ENCODE peak calls at places on chromosome 11, in ten cellular contexts. U is colonic mucosa, Y is astrocyte of the spinal cord, V is GM06990, M is MCF 10A, B is mesothelial cell of epicardium, G is RWPE1, S is H1, E is heart right ventricle, T is AG10803. O is an unnamed sample.

GRCh38 chr11:69662021-69662698 is 13.0 kb downstream of the LTO1 start:
- DNase-seq in U (no peak), Y (no peak), V (no peak), M (no peak), B (no peak), G (no peak), S (no peak), E (no peak), T (no peak), O (no peak)

GRCh38 chr11:92295175-92296137 is 70.8 kb downstream of the FAT3 start:
- DNase-seq in U (peak; percentile 73), Y (peak; percentile 41), V (no peak), M (peak; percentile 67), B (no peak), G (no peak), S (no peak), E (no peak), T (peak; percentile 21), O (no peak)

GRCh38 chr11:32427935-32428664 is 7.2 kb downstream of the WT1 start:
- DNase-seq in U (no peak), Y (no peak), V (no peak), M (no peak), B (peak; percentile 51), G (no peak), S (no peak), E (no peak), T (no peak), O (no peak)

GRCh38 chr11:112581747-112582146 is 321.1 kb upstream of the PLET1 start:
- DNase-seq in U (no peak), Y (no peak), V (peak; percentile 22), M (no peak), B (no peak), G (no peak), S (no peak), E (no peak), T (no peak), O (no peak)

GRCh38 chr11:9313648-9314290 is 624 bp downstream of the TMEM41B start:
- DNase-seq in U (peak; percentile 32), Y (peak; percentile 18), V (no peak), M (peak; percentile 20), B (no peak), G (peak; percentile 38), S (no peak), E (no peak), T (peak; percentile 9), O (no peak)

GRCh38 chr11:59158206-59159068 is 13.5 kb upstream of the DTX4 start:
- DNase-seq in U (peak; percentile 60), Y (peak; percentile 77), V (no peak), M (peak; percentile 78), B (peak; percentile 56), G (peak; percentile 73), S (no peak), E (peak; percentile 54), T (peak; percentile 76), O (no peak)

GRCh38 chr11:7636350-7636749 is 37.0 kb downstream of the CYB5R2 start:
- DNase-seq in U (no peak), Y (no peak), V (no peak), M (no peak), B (no peak), G (no peak), S (no peak), E (no peak), T (no peak), O (no peak)

GRCh38 chr11:133999355-133999754 is 42.6 kb upstream of the IGSF9B start:
- DNase-seq in U (no peak), Y (no peak), V (no peak), M (no peak), B (no peak), G (no peak), S (no peak), E (no peak), T (no peak), O (no peak)

GRCh38 chr11:72425053-72425980 is 9.0 kb downstream of the CLPB start:
- DNase-seq in U (no peak), Y (no peak), V (no peak), M (no peak), B (no peak), G (no peak), S (no peak), E (peak; percentile 21), T (no peak), O (no peak)

GRCh38 chr11:2406476-2406875 is 5.9 kb downstream of the TSSC4 start:
- DNase-seq in U (no peak), Y (no peak), V (no peak), M (no peak), B (no peak), G (no peak), S (no peak), E (no peak), T (no peak), O (no peak)

GRCh38 chr11:131817701-131818188 is 447.3 kb downstream of the NTM start:
- DNase-seq in U (no peak), Y (no peak), V (no peak), M (no peak), B (no peak), G (no peak), S (no peak), E (no peak), T (no peak), O (no peak)

GRCh38 chr11:124584681-124585372 is 15.0 kb downstream of the OR8A1 start:
- DNase-seq in U (no peak), Y (no peak), V (no peak), M (no peak), B (no peak), G (no peak), S (no peak), E (no peak), T (no peak), O (no peak)

GRCh38 chr11:108432783-108433182 is 34.5 kb downstream of the C11orf65 start:
- DNase-seq in U (no peak), Y (peak; percentile 41), V (no peak), M (no peak), B (no peak), G (no peak), S (no peak), E (no peak), T (peak; percentile 86), O (no peak)

GRCh38 chr11:92703431-92703830 is 266.0 kb upstream of the MTNR1B start:
- DNase-seq in U (no peak), Y (peak; percentile 68), V (no peak), M (no peak), B (no peak), G (no peak), S (no peak), E (no peak), T (peak; percentile 28), O (no peak)

GRCh38 chr11:27347949-27348879 is 14.8 kb downstream of the CCDC34 start:
- DNase-seq in U (no peak), Y (no peak), V (no peak), M (no peak), B (no peak), G (no peak), S (no peak), E (no peak), T (no peak), O (no peak)

GRCh38 chr11:72831521-72832300 is 17.5 kb downstream of the ATG16L2 start:
- DNase-seq in U (peak; percentile 85), Y (peak; percentile 70), V (peak; percentile 43), M (peak; percentile 82), B (peak; percentile 84), G (peak; percentile 68), S (peak; percentile 58), E (peak; percentile 90), T (peak; percentile 74), O (peak; percentile 93)

GRCh38 chr11:78869293-78869692 is 294.6 kb upstream of the NARS2 start:
- DNase-seq in U (no peak), Y (no peak), V (no peak), M (no peak), B (no peak), G (no peak), S (no peak), E (no peak), T (no peak), O (no peak)

GRCh38 chr11:31045335-31045734 is 324.2 kb downstream of the DCDC1 start:
- DNase-seq in U (no peak), Y (peak; percentile 8), V (no peak), M (peak; percentile 24), B (no peak), G (no peak), S (no peak), E (no peak), T (peak; percentile 20), O (no peak)
- TF ChIP-seq CTCF in U (no peak), Y (peak; percentile 36), V (peak; percentile 29), M (no peak), B (peak; percentile 31), G (no peak), S (no peak), E (peak; percentile 33), T (peak; percentile 44), O (no peak)

DNA sequence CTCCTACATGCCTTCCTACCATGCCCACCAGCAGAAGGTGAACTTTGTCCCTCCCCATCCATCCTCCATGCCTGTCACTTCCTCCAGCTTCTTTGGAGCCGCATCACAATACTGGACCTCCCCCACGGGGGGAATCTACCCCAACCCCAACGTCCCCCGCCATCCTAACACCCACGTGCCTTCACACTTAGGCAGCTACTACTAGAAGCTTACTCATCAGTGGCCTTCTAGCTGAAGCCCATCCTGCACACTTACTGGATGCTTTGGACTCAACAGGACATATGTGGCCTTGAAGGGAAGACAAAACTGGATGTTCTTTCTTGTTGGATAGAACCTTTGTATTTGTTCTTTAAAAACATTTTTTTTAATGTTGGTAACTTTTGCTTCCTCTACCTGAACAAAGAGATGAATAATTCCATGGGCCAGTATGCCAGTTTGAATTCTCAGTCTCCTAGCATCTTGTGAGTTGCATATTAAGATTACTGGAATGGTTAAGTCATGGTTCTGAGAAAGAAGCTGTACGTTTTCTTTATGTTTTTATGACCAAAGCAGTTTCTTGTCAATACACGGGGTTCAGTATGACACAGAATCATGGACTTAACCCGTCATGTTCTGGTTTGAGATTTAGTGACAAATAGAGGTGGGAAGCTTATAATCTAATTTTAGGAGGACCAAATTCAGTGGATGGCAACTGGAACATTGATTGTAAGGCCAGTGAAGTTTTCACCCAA is 56.1 kb downstream of the KCNJ1 start:
- DNase-seq in U (no peak), Y (no peak), V (no peak), M (no peak), B (no peak), G (no peak), S (no peak), E (no peak), T (no peak), O (no peak)
- TF ChIP-seq CTCF in U (no peak), Y (no peak), V (no peak), M (no peak), B (no peak), G (no peak), S (no peak), E (no peak), T (no peak), O (no peak)

GRCh38 chr11:14259186-14259784 is 99.7 kb downstream of the RRAS2 start:
- DNase-seq in U (no peak), Y (no peak), V (no peak), M (no peak), B (no peak), G (no peak), S (no peak), E (no peak), T (no peak), O (no peak)
- TF ChIP-seq CTCF in U (no peak), Y (no peak), V (no peak), M (no peak), B (no peak), G (no peak), S (peak; percentile 36), E (no peak), T (no peak), O (no peak)

DNA sequence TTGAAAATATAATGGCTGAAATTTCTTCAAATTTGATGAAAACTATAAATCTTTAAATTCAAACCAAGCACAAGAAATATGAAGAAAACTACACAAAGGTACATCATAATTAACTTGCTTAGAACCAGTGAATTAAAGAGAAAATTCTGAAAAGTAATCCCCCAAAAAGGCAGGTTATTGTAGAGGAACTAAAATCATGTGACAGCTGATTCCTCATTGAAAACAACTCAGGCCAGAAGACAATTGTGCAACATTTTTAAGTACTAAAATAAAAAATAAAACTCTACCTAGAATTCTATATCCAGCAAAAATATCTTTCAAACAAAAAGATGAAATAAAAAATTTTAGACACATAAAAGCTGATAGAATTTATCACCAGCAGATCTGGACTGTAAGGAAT is 90.3 kb downstream of the SOX6 start:
- DNase-seq in U (no peak), Y (no peak), V (no peak), M (no peak), B (no peak), G (no peak), S (no peak), E (no peak), T (no peak), O (no peak)
- TF ChIP-seq CTCF in U (no peak), Y (no peak), V (no peak), M (no peak), B (no peak), G (no peak), S (no peak), E (no peak), T (no peak), O (no peak)